ENCODE peak calls at places on chromosomes 12 and 14, in seven cellular contexts. One of them, this sample, is unnamed.
A peak's percentile ranks its signal among the peaks of the same experiment; 100 is the strongest.

GRCh38 chr14:66099931-66100330 is 386.2 kb upstream of the CCDC196 start:
- DNase-seq in colonic mucosa: no peak
- DNase-seq in lung: no peak
- DNase-seq in fibroblast of mammary gland: no peak
- DNase-seq in HepG2: no peak
- DNase-seq in epithelial cell of esophagus: no peak
- DNase-seq in heart left ventricle: no peak
- DNase-seq in this sample: no peak

GRCh38 chr12:56122637-56123036 is 4.6 kb downstream of the ZC3H10 start:
- DNase-seq in colonic mucosa: no peak
- DNase-seq in lung: no peak
- DNase-seq in fibroblast of mammary gland: no peak
- DNase-seq in HepG2: peak; percentile 71
- DNase-seq in epithelial cell of esophagus: no peak
- DNase-seq in heart left ventricle: no peak
- DNase-seq in this sample: no peak

GRCh38 chr12:29350080-29350479 is 30.9 kb downstream of the ERGIC2 start:
- DNase-seq in colonic mucosa: no peak
- DNase-seq in lung: no peak
- DNase-seq in fibroblast of mammary gland: peak; percentile 52
- DNase-seq in HepG2: peak; percentile 6
- DNase-seq in epithelial cell of esophagus: peak; percentile 63
- DNase-seq in heart left ventricle: no peak
- DNase-seq in this sample: no peak

GRCh38 chr14:68823434-68824206 is 30.8 kb upstream of the ZFP36L1 start:
- DNase-seq in colonic mucosa: no peak
- DNase-seq in lung: no peak
- DNase-seq in fibroblast of mammary gland: no peak
- DNase-seq in HepG2: peak; percentile 79
- DNase-seq in epithelial cell of esophagus: no peak
- DNase-seq in heart left ventricle: no peak
- DNase-seq in this sample: peak; percentile 59

GRCh38 chr12:97308576-97309198 is 153.9 kb upstream of the RMST start:
- DNase-seq in colonic mucosa: no peak
- DNase-seq in lung: no peak
- DNase-seq in fibroblast of mammary gland: peak; percentile 65
- DNase-seq in HepG2: peak; percentile 39
- DNase-seq in epithelial cell of esophagus: peak; percentile 74
- DNase-seq in heart left ventricle: no peak
- DNase-seq in this sample: peak; percentile 35

GRCh38 chr14:68627050-68627867 is 165.6 kb downstream of the ZFP36L1 start:
- DNase-seq in colonic mucosa: peak; percentile 15
- DNase-seq in lung: no peak
- DNase-seq in fibroblast of mammary gland: no peak
- DNase-seq in HepG2: peak; percentile 56
- DNase-seq in epithelial cell of esophagus: no peak
- DNase-seq in heart left ventricle: no peak
- DNase-seq in this sample: no peak

GRCh38 chr14:61034416-61035100 is 53.5 kb downstream of the SLC38A6 start:
- DNase-seq in colonic mucosa: no peak
- DNase-seq in lung: peak; percentile 41
- DNase-seq in fibroblast of mammary gland: no peak
- DNase-seq in HepG2: no peak
- DNase-seq in epithelial cell of esophagus: peak; percentile 29
- DNase-seq in heart left ventricle: no peak
- DNase-seq in this sample: peak; percentile 40

GRCh38 chr14:38290601-38291190 is 34.8 kb upstream of the CLEC14A start:
- DNase-seq in colonic mucosa: no peak
- DNase-seq in lung: peak; percentile 33
- DNase-seq in fibroblast of mammary gland: peak; percentile 90
- DNase-seq in HepG2: peak; percentile 56
- DNase-seq in epithelial cell of esophagus: peak; percentile 42
- DNase-seq in heart left ventricle: peak; percentile 9
- DNase-seq in this sample: no peak

GRCh38 chr12:130179621-130180020 is 17.4 kb downstream of the FZD10 start:
- DNase-seq in colonic mucosa: no peak
- DNase-seq in lung: no peak
- DNase-seq in fibroblast of mammary gland: no peak
- DNase-seq in HepG2: no peak
- DNase-seq in epithelial cell of esophagus: no peak
- DNase-seq in heart left ventricle: no peak
- DNase-seq in this sample: no peak

GRCh38 chr12:111088409-111088808 is 168.0 kb upstream of the MYL2 start:
- DNase-seq in colonic mucosa: no peak
- DNase-seq in lung: no peak
- DNase-seq in fibroblast of mammary gland: no peak
- DNase-seq in HepG2: no peak
- DNase-seq in epithelial cell of esophagus: no peak
- DNase-seq in heart left ventricle: no peak
- DNase-seq in this sample: no peak
- TF ChIP-seq CTCF in colonic mucosa: no peak
- TF ChIP-seq CTCF in lung: no peak
- TF ChIP-seq CTCF in fibroblast of mammary gland: no peak
- TF ChIP-seq CTCF in HepG2: no peak
- TF ChIP-seq CTCF in epithelial cell of esophagus: no peak
- TF ChIP-seq CTCF in heart left ventricle: no peak
- TF ChIP-seq CTCF in this sample: no peak

GRCh38 chr12:45989857-45990467 is 412 bp downstream of the SCAF11 start:
- DNase-seq in colonic mucosa: peak; percentile 81
- DNase-seq in lung: no peak
- DNase-seq in fibroblast of mammary gland: no peak
- DNase-seq in HepG2: peak; percentile 45
- DNase-seq in epithelial cell of esophagus: peak; percentile 48
- DNase-seq in heart left ventricle: peak; percentile 74
- DNase-seq in this sample: peak; percentile 32

GRCh38 chr12:45991289-45992249 is 1.2 kb upstream of the SCAF11 start:
- DNase-seq in colonic mucosa: peak; percentile 80
- DNase-seq in lung: peak; percentile 75
- DNase-seq in fibroblast of mammary gland: peak; percentile 60
- DNase-seq in HepG2: peak; percentile 76
- DNase-seq in epithelial cell of esophagus: peak; percentile 61
- DNase-seq in heart left ventricle: peak; percentile 84
- DNase-seq in this sample: peak; percentile 56

GRCh38 chr12:45989277-45989856 is 1.0 kb downstream of the SCAF11 start:
- DNase-seq in colonic mucosa: no peak
- DNase-seq in lung: peak; percentile 76
- DNase-seq in fibroblast of mammary gland: peak; percentile 48
- DNase-seq in HepG2: no peak
- DNase-seq in epithelial cell of esophagus: peak; percentile 62
- DNase-seq in heart left ventricle: no peak
- DNase-seq in this sample: no peak

GRCh38 chr12:45988259-45988658 is 2.1 kb downstream of the SCAF11 start:
- DNase-seq in colonic mucosa: no peak
- DNase-seq in lung: no peak
- DNase-seq in fibroblast of mammary gland: peak; percentile 89
- DNase-seq in HepG2: no peak
- DNase-seq in epithelial cell of esophagus: peak; percentile 56
- DNase-seq in heart left ventricle: no peak
- DNase-seq in this sample: no peak

GRCh38 chr12:45990468-45991288 is at the start of gene SCAF11:
- DNase-seq in colonic mucosa: peak; percentile 100
- DNase-seq in lung: peak; percentile 100
- DNase-seq in fibroblast of mammary gland: peak; percentile 100
- DNase-seq in HepG2: peak; percentile 98
- DNase-seq in epithelial cell of esophagus: peak; percentile 100
- DNase-seq in heart left ventricle: peak; percentile 100
- DNase-seq in this sample: peak; percentile 99
- TF ChIP-seq CTCF in colonic mucosa: peak; percentile 86
- TF ChIP-seq CTCF in lung: peak; percentile 96
- TF ChIP-seq CTCF in fibroblast of mammary gland: peak; percentile 80
- TF ChIP-seq CTCF in HepG2: peak; percentile 100
- TF ChIP-seq CTCF in epithelial cell of esophagus: peak; percentile 89
- TF ChIP-seq CTCF in heart left ventricle: peak; percentile 96
- TF ChIP-seq CTCF in this sample: peak; percentile 70

GRCh38 chr12:52784909-52785308 is 7.8 kb upstream of the KRT76 start:
- DNase-seq in colonic mucosa: no peak
- DNase-seq in lung: no peak
- DNase-seq in fibroblast of mammary gland: no peak
- DNase-seq in HepG2: no peak
- DNase-seq in epithelial cell of esophagus: no peak
- DNase-seq in heart left ventricle: no peak
- DNase-seq in this sample: no peak

GRCh38 chr12:52779914-52780313 is 2.8 kb upstream of the KRT76 start:
- DNase-seq in colonic mucosa: no peak
- DNase-seq in lung: no peak
- DNase-seq in fibroblast of mammary gland: no peak
- DNase-seq in HepG2: no peak
- DNase-seq in epithelial cell of esophagus: no peak
- DNase-seq in heart left ventricle: no peak
- DNase-seq in this sample: no peak

GRCh38 chr12:52781399-52782082 is 4.4 kb upstream of the KRT76 start:
- DNase-seq in colonic mucosa: no peak
- DNase-seq in lung: no peak
- DNase-seq in fibroblast of mammary gland: no peak
- DNase-seq in HepG2: no peak
- DNase-seq in epithelial cell of esophagus: no peak
- DNase-seq in heart left ventricle: no peak
- DNase-seq in this sample: no peak

GRCh38 chr12:52783563-52784316 is 6.6 kb upstream of the KRT76 start:
- DNase-seq in colonic mucosa: no peak
- DNase-seq in lung: no peak
- DNase-seq in fibroblast of mammary gland: no peak
- DNase-seq in HepG2: no peak
- DNase-seq in epithelial cell of esophagus: no peak
- DNase-seq in heart left ventricle: no peak
- DNase-seq in this sample: no peak

GRCh38 chr12:52782502-52782901 is 5.4 kb upstream of the KRT76 start:
- DNase-seq in colonic mucosa: no peak
- DNase-seq in lung: no peak
- DNase-seq in fibroblast of mammary gland: no peak
- DNase-seq in HepG2: no peak
- DNase-seq in epithelial cell of esophagus: no peak
- DNase-seq in heart left ventricle: no peak
- DNase-seq in this sample: no peak
- TF ChIP-seq CTCF in colonic mucosa: no peak
- TF ChIP-seq CTCF in lung: no peak
- TF ChIP-seq CTCF in fibroblast of mammary gland: no peak
- TF ChIP-seq CTCF in HepG2: no peak
- TF ChIP-seq CTCF in epithelial cell of esophagus: no peak
- TF ChIP-seq CTCF in heart left ventricle: no peak
- TF ChIP-seq CTCF in this sample: no peak

GRCh38 chr12:51263341-51263740 is 6.9 kb downstream of the SMAGP start:
- DNase-seq in colonic mucosa: no peak
- DNase-seq in lung: no peak
- DNase-seq in fibroblast of mammary gland: no peak
- DNase-seq in HepG2: no peak
- DNase-seq in epithelial cell of esophagus: no peak
- DNase-seq in heart left ventricle: no peak
- DNase-seq in this sample: no peak

GRCh38 chr12:51264297-51264696 is 5.9 kb downstream of the SMAGP start:
- DNase-seq in colonic mucosa: no peak
- DNase-seq in lung: no peak
- DNase-seq in fibroblast of mammary gland: no peak
- DNase-seq in HepG2: no peak
- DNase-seq in epithelial cell of esophagus: no peak
- DNase-seq in heart left ventricle: no peak
- DNase-seq in this sample: no peak

GRCh38 chr12:51265024-51265423 is 5.2 kb downstream of the SMAGP start:
- DNase-seq in colonic mucosa: no peak
- DNase-seq in lung: no peak
- DNase-seq in fibroblast of mammary gland: no peak
- DNase-seq in HepG2: no peak
- DNase-seq in epithelial cell of esophagus: no peak
- DNase-seq in heart left ventricle: no peak
- DNase-seq in this sample: no peak

DNA sequence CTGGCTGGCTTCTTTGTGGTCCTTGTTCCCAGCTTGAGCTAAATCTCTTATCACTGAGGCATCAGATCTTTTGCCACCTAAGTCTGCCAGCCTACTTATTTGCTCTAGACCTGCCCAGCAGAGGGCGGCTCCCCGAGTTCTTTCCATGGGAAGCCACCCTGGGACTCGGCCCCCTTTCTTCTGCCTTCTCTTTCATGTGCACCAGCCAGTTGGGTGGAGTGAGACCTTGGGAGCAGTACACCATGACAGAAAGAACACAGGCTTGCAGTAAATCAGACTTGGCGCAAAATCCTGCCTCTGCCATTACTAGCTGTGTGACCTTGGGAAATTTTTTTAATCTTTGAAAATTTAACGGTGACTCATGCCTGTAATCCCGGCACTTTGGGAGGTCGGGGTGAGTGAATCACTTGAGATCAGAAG is 7.4 kb downstream of the SMAGP start:
- DNase-seq in colonic mucosa: peak; percentile 74
- DNase-seq in lung: no peak
- DNase-seq in fibroblast of mammary gland: peak; percentile 66
- DNase-seq in HepG2: no peak
- DNase-seq in epithelial cell of esophagus: peak; percentile 53
- DNase-seq in heart left ventricle: no peak
- DNase-seq in this sample: peak; percentile 63
- TF ChIP-seq CTCF in colonic mucosa: peak; percentile 33
- TF ChIP-seq CTCF in lung: no peak
- TF ChIP-seq CTCF in fibroblast of mammary gland: peak; percentile 38
- TF ChIP-seq CTCF in HepG2: no peak
- TF ChIP-seq CTCF in epithelial cell of esophagus: peak; percentile 53
- TF ChIP-seq CTCF in heart left ventricle: peak; percentile 10
- TF ChIP-seq CTCF in this sample: no peak

DNA sequence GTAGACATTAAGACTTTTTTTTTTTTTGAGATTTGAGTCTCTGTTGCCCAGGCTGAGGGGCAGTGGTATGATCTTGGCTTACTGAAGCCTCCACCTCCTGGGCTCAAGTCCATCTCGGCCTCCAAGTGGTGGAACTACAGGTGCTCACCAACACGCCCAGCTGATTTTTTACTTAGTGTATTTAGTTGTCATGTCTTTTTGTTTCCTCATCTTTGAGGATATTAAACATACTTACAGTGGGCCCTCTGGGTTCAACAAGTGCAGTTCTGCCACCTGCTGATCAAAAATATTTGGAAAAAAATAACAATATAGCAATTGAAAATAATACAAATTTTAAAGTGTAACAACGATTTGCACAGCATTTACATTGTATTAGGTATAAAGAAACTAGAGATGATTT is 4.4 kb upstream of the B4GALNT1 start:
- DNase-seq in colonic mucosa: no peak
- DNase-seq in lung: no peak
- DNase-seq in fibroblast of mammary gland: no peak
- DNase-seq in HepG2: no peak
- DNase-seq in epithelial cell of esophagus: no peak
- DNase-seq in heart left ventricle: no peak
- DNase-seq in this sample: no peak
- TF ChIP-seq CTCF in colonic mucosa: no peak
- TF ChIP-seq CTCF in lung: no peak
- TF ChIP-seq CTCF in fibroblast of mammary gland: no peak
- TF ChIP-seq CTCF in HepG2: no peak
- TF ChIP-seq CTCF in epithelial cell of esophagus: no peak
- TF ChIP-seq CTCF in heart left ventricle: no peak
- TF ChIP-seq CTCF in this sample: no peak

GRCh38 chr14:35336171-35337073 is 44.2 kb downstream of the PSMA6 start:
- DNase-seq in colonic mucosa: peak; percentile 93
- DNase-seq in lung: peak; percentile 93
- DNase-seq in fibroblast of mammary gland: peak; percentile 98
- DNase-seq in HepG2: peak; percentile 99
- DNase-seq in epithelial cell of esophagus: peak; percentile 91
- DNase-seq in heart left ventricle: peak; percentile 95
- DNase-seq in this sample: peak; percentile 57
- TF ChIP-seq CTCF in colonic mucosa: no peak
- TF ChIP-seq CTCF in lung: no peak
- TF ChIP-seq CTCF in fibroblast of mammary gland: no peak
- TF ChIP-seq CTCF in HepG2: peak; percentile 56
- TF ChIP-seq CTCF in epithelial cell of esophagus: no peak
- TF ChIP-seq CTCF in heart left ventricle: peak; percentile 28
- TF ChIP-seq CTCF in this sample: no peak

GRCh38 chr12:123264642-123265041 is 7.0 kb downstream of the CDK2AP1 start:
- DNase-seq in colonic mucosa: no peak
- DNase-seq in lung: no peak
- DNase-seq in fibroblast of mammary gland: no peak
- DNase-seq in HepG2: peak; percentile 39
- DNase-seq in epithelial cell of esophagus: no peak
- DNase-seq in heart left ventricle: no peak
- DNase-seq in this sample: no peak
- TF ChIP-seq CTCF in colonic mucosa: no peak
- TF ChIP-seq CTCF in lung: no peak
- TF ChIP-seq CTCF in fibroblast of mammary gland: peak; percentile 12
- TF ChIP-seq CTCF in HepG2: peak; percentile 72
- TF ChIP-seq CTCF in epithelial cell of esophagus: no peak
- TF ChIP-seq CTCF in heart left ventricle: peak; percentile 25
- TF ChIP-seq CTCF in this sample: no peak

This sample was measured in Calu3.